ENCODE peak calls at places on chromosomes 1 and 21, in six cellular contexts. Z is GM03348, R is neural crest cell, P is lower leg skin, V is astrocyte of the hippocampus, H is NCI-H1436 treated with DMSO at 0.1 percent for 48 hours. U is an unnamed sample.

GRCh38 chr1:101236546-101237228 is at the start of gene S1PR1:
- DNase-seq in Z (peak), R (peak), P (peak), V (peak), H (no peak), U (peak)

GRCh38 chr1:91651671-91652071 is 151.0 kb downstream of the CDC7 start:
- DNase-seq in Z (peak), R (no peak), P (peak), V (peak), H (no peak), U (no peak)

GRCh38 chr21:42560517-42561179 is 47.0 kb downstream of the SLC37A1 start:
- DNase-seq in Z (no peak), R (no peak), P (no peak), V (no peak), H (no peak), U (no peak)

GRCh38 chr1:234529661-234530237 is 50.8 kb upstream of the TARBP1 start:
- DNase-seq in Z (no peak), R (no peak), P (no peak), V (peak), H (no peak), U (no peak)

GRCh38 chr21:45147473-45148315 is 73.3 kb downstream of the ADARB1 start:
- DNase-seq in Z (no peak), R (no peak), P (no peak), V (no peak), H (no peak), U (no peak)

GRCh38 chr21:15932681-15933200 is 203.0 kb downstream of the USP25 start:
- DNase-seq in Z (no peak), R (no peak), P (no peak), V (peak), H (no peak), U (no peak)

GRCh38 chr1:32448773-32449456 is 16.0 kb upstream of the ZBTB8B start:
- DNase-seq in Z (no peak), R (peak), P (no peak), V (peak), H (no peak), U (peak)

GRCh38 chr1:18965206-18966173 is 9.0 kb upstream of the IFFO2 start:
- DNase-seq in Z (peak), R (no peak), P (no peak), V (peak), H (no peak), U (no peak)

GRCh38 chr21:38499296-38499695 is 1.0 kb upstream of the ERG start:
- DNase-seq in Z (no peak), R (no peak), P (no peak), V (no peak), H (no peak), U (no peak)

GRCh38 chr1:54653036-54653435 is 11.4 kb downstream of the MROH7 start:
- DNase-seq in Z (peak), R (no peak), P (no peak), V (peak), H (no peak), U (peak)

GRCh38 chr1:238177960-238178359 is 287.2 kb upstream of the ZP4 start:
- DNase-seq in Z (no peak), R (no peak), P (no peak), V (peak), H (no peak), U (no peak)

GRCh38 chr21:22885614-22886013 is 1887.4 kb downstream of the NCAM2 start:
- DNase-seq in Z (no peak), R (no peak), P (no peak), V (no peak), H (no peak), U (no peak)

GRCh38 chr1:184017226-184017787 is 20.2 kb downstream of the COLGALT2 start:
- DNase-seq in Z (no peak), R (no peak), P (no peak), V (no peak), H (no peak), U (no peak)

GRCh38 chr1:27054381-27054780 is 41.7 kb upstream of the TENT5B start:
- DNase-seq in Z (no peak), R (no peak), P (no peak), V (no peak), H (no peak), U (no peak)

GRCh38 chr1:37120279-37120678 is 86.0 kb upstream of the GRIK3 start:
- DNase-seq in Z (no peak), R (no peak), P (no peak), V (no peak), H (no peak), U (no peak)

GRCh38 chr1:1185101-1185765 is 11.6 kb downstream of the TTLL10 start:
- DNase-seq in Z (no peak), R (no peak), P (no peak), V (no peak), H (no peak), U (no peak)

GRCh38 chr1:40299366-40300248 is 17.5 kb downstream of the COL9A2 start:
- DNase-seq in Z (no peak), R (no peak), P (no peak), V (peak), H (no peak), U (peak)

GRCh38 chr1:156431366-156432108 is 62.5 kb downstream of the RHBG start:
- DNase-seq in Z (no peak), R (no peak), P (no peak), V (no peak), H (no peak), U (no peak)

GRCh38 chr1:169109561-169110134 is 3.2 kb downstream of the ATP1B1 start:
- DNase-seq in Z (no peak), R (no peak), P (peak), V (peak), H (peak), U (peak)

GRCh38 chr21:45496968-45497845 is 45.0 kb downstream of the SLC19A1 start:
- DNase-seq in Z (no peak), R (no peak), P (no peak), V (no peak), H (no peak), U (no peak)

GRCh38 chr1:24902471-24902891 is 27.6 kb downstream of the RUNX3 start:
- DNase-seq in Z (no peak), R (no peak), P (no peak), V (no peak), H (no peak), U (no peak)

GRCh38 chr1:41953291-41953690 is 34.6 kb upstream of the HIVEP3 start:
- DNase-seq in Z (no peak), R (no peak), P (no peak), V (no peak), H (no peak), U (no peak)

GRCh38 chr1:10623391-10624145 is 148.8 kb downstream of the PEX14 start:
- DNase-seq in Z (no peak), R (no peak), P (no peak), V (no peak), H (no peak), U (no peak)

GRCh38 chr1:92877081-92877711 is 45.4 kb downstream of the RPL5 start:
- DNase-seq in Z (peak), R (no peak), P (no peak), V (no peak), H (no peak), U (no peak)

GRCh38 chr1:165225650-165226049 is 130.9 kb downstream of the LMX1A start:
- DNase-seq in Z (no peak), R (no peak), P (no peak), V (no peak), H (no peak), U (no peak)

GRCh38 chr1:15406911-15407559 is 2.7 kb upstream of the EFHD2 start:
- DNase-seq in Z (peak), R (no peak), P (peak), V (peak), H (no peak), U (no peak)

GRCh38 chr1:213719462-213719861 is 268.3 kb upstream of the PROX1 start:
- DNase-seq in Z (no peak), R (no peak), P (no peak), V (no peak), H (no peak), U (no peak)

GRCh38 chr1:110783292-110783918 is 89.5 kb upstream of the CD53 start:
- DNase-seq in Z (peak), R (peak), P (peak), V (peak), H (no peak), U (peak)

GRCh38 chr1:2643414-2644077 is 10.7 kb upstream of the MMEL1 start:
- DNase-seq in Z (no peak), R (no peak), P (no peak), V (no peak), H (no peak), U (no peak)

GRCh38 chr1:102732927-102733326 is 375.4 kb downstream of the COL11A1 start:
- DNase-seq in Z (no peak), R (no peak), P (no peak), V (peak), H (no peak), U (no peak)

GRCh38 chr1:91282695-91283420 is 121.8 kb downstream of the HFM1 start:
- DNase-seq in Z (peak), R (peak), P (peak), V (peak), H (peak), U (peak)

GRCh38 chr1:221089273-221089672 is 210.0 kb downstream of the HLX start:
- DNase-seq in Z (peak), R (no peak), P (no peak), V (peak), H (no peak), U (no peak)

GRCh38 chr1:156721131-156721924 is 6.9 kb upstream of the METTL25B start:
- DNase-seq in Z (no peak), R (no peak), P (no peak), V (no peak), H (no peak), U (no peak)

GRCh38 chr1:244226440-244226839 is 175.4 kb downstream of the ZBTB18 start:
- DNase-seq in Z (no peak), R (no peak), P (no peak), V (no peak), H (no peak), U (no peak)

GRCh38 chr1:33586795-33587194 is 114.3 kb downstream of the ZSCAN20 start:
- DNase-seq in Z (no peak), R (no peak), P (no peak), V (no peak), H (no peak), U (no peak)